ENCODE peak calls at places on chromosomes 11 and 22, in ten cellular contexts. T, U, L, H, X, Q, B, C, V and P are unnamed samples.

GRCh38 chr22:39215070-39215396 is 29.7 kb downstream of the PDGFB start:
- DNase-seq in T (no peak), U (no peak), L (no peak), H (no peak), X (no peak), Q (no peak), B (no peak), C (no peak), V (no peak), P (peak; percentile 8)

GRCh38 chr22:49015459-49015858 is 812.2 kb downstream of the BRD1 start:
- DNase-seq in T (no peak), U (no peak), L (no peak), H (no peak), X (no peak), Q (no peak), B (no peak), C (no peak), V (no peak), P (no peak)

GRCh38 chr11:3878036-3878584 is 22.6 kb downstream of the STIM1 start:
- DNase-seq in T (no peak), U (no peak), L (no peak), H (no peak), X (no peak), Q (no peak), B (no peak), C (no peak), V (no peak), P (no peak)

GRCh38 chr22:24942301-24942700 is 4.2 kb downstream of the LHFPL7 start:
- DNase-seq in T (no peak), U (no peak), L (peak; percentile 73), H (no peak), X (no peak), Q (no peak), B (no peak), C (no peak), V (no peak), P (no peak)

GRCh38 chr11:57493507-57494503 is 21.7 kb downstream of the SLC43A1 start:
- DNase-seq in T (peak; percentile 81), U (peak; percentile 54), L (peak; percentile 86), H (peak; percentile 89), X (peak; percentile 39), Q (peak; percentile 43), B (peak; percentile 64), C (no peak), V (peak; percentile 73), P (no peak)

GRCh38 chr11:22785251-22785650 is 44.4 kb downstream of the SVIP start:
- DNase-seq in T (no peak), U (no peak), L (no peak), H (no peak), X (peak; percentile 76), Q (peak; percentile 63), B (no peak), C (no peak), V (no peak), P (no peak)

GRCh38 chr22:43923191-43923590 is 414 bp upstream of the PNPLA3 start:
- DNase-seq in T (no peak), U (peak; percentile 38), L (no peak), H (no peak), X (no peak), Q (peak; percentile 16), B (no peak), C (no peak), V (no peak), P (no peak)

GRCh38 chr11:58675344-58676155 is 53.1 kb downstream of the CNTF start:
- DNase-seq in T (peak; percentile 87), U (peak; percentile 60), L (peak; percentile 87), H (peak; percentile 90), X (peak; percentile 73), Q (peak; percentile 71), B (peak; percentile 78), C (peak; percentile 5), V (peak; percentile 51), P (peak; percentile 76)

GRCh38 chr22:27239520-27239919 is 562.0 kb downstream of the MN1 start:
- DNase-seq in T (no peak), U (no peak), L (no peak), H (no peak), X (no peak), Q (no peak), B (no peak), C (no peak), V (no peak), P (no peak)

DNA sequence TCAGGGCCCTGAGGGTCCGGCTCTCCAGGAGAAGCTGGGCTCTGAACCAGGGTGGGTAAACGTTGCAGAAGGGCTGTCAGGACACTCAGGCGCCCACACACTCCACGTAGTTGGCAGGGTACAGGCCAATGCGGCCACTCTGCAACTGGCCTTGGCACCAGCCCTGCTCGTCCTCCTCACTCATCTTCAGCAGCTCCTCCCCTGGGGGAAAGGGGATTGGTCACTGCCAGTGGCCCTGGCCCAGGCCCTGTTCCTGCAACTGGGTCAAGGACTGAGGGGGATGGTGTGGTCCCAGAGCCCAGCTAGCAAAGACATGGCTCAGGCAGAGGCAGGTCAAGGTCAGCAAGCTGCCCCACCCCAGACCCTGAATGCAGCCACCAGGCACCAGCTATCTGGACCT is 1.2 kb upstream of the ARFGAP2 start:
- DNase-seq in T (no peak), U (no peak), L (no peak), H (no peak), X (no peak), Q (no peak), B (no peak), C (no peak), V (no peak), P (no peak)
- H3K4me3 ChIP-seq in T (peak overlapping the region; percentile 100), U (peak overlapping the region; percentile 64), L (no peak overlapping the region), H (no peak overlapping the region), X (no peak overlapping the region), Q (no peak overlapping the region), B (no peak overlapping the region), C (peak overlapping the region; percentile 99), V (no peak overlapping the region), P (peak overlapping the region; percentile 91)

GRCh38 chr11:61277186-61277972 is 17.7 kb downstream of the VWCE start:
- DNase-seq in T (no peak), U (no peak), L (no peak), H (no peak), X (no peak), Q (no peak), B (no peak), C (no peak), V (no peak), P (no peak)

GRCh38 chr11:61274084-61274483 is 21.0 kb downstream of the VWCE start:
- DNase-seq in T (no peak), U (no peak), L (no peak), H (no peak), X (no peak), Q (no peak), B (no peak), C (no peak), V (no peak), P (no peak)

GRCh38 chr11:61273151-61274078 is 21.7 kb downstream of the VWCE start:
- DNase-seq in T (no peak), U (no peak), L (no peak), H (peak; percentile 86), X (no peak), Q (no peak), B (no peak), C (no peak), V (no peak), P (peak; percentile 56)

GRCh38 chr11:61272731-61273130 is 22.4 kb downstream of the VWCE start:
- DNase-seq in T (no peak), U (no peak), L (no peak), H (no peak), X (no peak), Q (no peak), B (no peak), C (no peak), V (no peak), P (no peak)

GRCh38 chr11:61275191-61275590 is 19.9 kb downstream of the VWCE start:
- DNase-seq in T (no peak), U (no peak), L (no peak), H (no peak), X (no peak), Q (no peak), B (no peak), C (no peak), V (no peak), P (no peak)
- TF ChIP-seq CTCF in T (no peak), U (no peak), L (no peak), H (no peak), X (no peak), Q (no peak), B (no peak), C (no peak), V (no peak), P (no peak)

DNA sequence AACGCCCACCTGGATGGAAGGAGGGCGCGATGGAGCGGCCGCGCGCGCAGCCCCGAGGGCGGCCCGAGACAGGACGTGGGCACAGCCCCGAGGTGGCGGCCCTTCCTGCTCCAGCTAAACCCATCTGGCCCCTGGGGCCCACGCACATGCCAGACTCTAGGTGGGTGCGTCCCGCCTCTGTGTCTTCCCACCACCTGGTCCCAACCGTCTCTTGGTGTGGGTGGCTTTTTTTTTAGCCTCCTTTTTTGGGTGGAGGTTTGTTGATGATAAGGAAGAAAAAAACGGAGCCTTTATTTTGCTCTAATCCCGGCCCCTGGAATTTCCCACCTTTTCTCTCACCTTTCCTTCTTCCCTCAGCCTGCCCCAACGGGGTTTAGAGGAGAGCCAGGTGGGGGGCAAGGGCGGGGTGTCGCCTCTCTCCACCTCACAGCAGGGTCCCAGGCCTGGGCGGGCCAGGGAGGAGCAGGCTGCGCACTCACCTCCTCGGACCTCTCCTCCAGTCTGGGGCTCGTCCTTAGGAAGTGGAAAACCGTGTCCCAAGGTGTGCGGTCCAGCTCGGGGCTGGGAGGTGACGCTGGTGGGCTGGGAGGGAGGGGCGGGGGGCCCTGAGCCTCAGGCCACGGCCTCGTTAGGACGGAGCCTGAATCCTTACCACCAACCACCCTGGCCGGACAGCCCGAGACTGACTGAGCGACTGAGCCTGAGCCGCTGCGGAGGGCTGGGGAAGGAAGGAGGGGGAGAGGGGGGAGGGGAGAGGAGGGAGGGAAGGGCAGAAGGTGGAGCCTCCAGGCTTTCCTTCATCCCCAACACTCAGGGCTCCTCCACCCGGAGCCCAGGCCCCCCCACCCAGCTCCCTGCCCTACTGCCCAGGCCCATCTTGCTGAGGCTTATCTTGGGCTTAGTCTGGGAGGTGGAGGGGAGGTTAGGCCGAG is at the start of gene SOX10:
- DNase-seq in T (no peak), U (no peak), L (no peak), H (no peak), X (no peak), Q (no peak), B (no peak), C (no peak), V (no peak), P (peak; percentile 76)
- H3K4me3 ChIP-seq in T (no peak within 1 kb of the TSS), U (no peak within 1 kb of the TSS), L (no peak within 1 kb of the TSS), H (no peak within 1 kb of the TSS), X (no peak within 1 kb of the TSS), Q (no peak within 1 kb of the TSS), B (no peak within 1 kb of the TSS), C (no peak within 1 kb of the TSS), V (no peak within 1 kb of the TSS), P (peak within 1 kb of the TSS; percentile 70)

DNA sequence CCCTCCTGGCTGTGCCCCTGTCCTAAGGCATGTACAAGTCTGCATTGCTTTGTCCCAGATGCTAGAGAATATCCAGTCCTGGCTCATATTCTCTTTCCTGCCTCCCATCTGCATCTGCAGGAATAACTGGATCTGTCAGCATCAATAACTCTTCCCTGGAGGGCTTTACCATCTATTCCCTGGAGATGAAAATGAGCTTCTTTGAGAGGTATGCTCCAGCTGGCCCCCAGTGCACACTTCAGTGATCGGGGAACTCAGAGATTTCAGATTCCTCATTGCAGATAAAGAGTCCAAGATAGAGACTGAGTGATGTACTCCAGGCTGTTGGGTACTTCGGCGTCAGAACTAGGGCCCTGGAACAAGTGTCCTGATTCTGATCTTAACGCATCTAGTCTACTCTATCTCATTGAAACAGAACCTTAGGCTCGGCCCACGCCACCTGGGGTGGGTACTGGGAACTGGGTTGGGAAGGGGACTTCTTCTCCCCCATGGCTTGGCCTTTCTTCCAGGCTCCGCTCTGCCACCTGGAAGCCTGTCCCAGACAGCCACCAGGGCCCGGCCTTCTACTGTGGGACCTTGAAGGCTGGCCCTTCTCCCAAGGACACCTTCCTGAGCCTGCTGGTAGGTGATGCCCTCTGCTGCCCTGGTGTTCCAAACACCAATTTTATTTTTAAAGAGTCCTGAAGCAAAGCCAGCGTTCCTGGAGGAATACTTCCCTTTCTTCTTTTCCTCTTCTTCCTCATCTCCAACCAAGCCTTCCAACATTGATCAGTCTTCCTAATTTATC is 17.8 kb upstream of the GLB1L2 start:
- DNase-seq in T (no peak), U (no peak), L (peak; percentile 64), H (peak; percentile 36), X (no peak), Q (no peak), B (no peak), C (no peak), V (no peak), P (no peak)
- TF ChIP-seq CTCF in T (no peak), U (no peak), L (peak; percentile 43), H (no peak), X (no peak), Q (no peak), B (no peak), C (no peak), V (no peak), P (no peak)